ENCODE peak calls at places on chromosomes 11 and 22, in five cellular contexts. C, M, X, F and U are unnamed samples.

GRCh38 chr11:15716550-15716949 is 601.8 kb downstream of the INSC start:
- DNase-seq in F (no peak), C (no peak), X (no peak), M (peak; percentile 89), U (no peak)

GRCh38 chr11:40746282-40746681 is 713.2 kb downstream of the LRRC4C start:
- DNase-seq in C (no peak), X (no peak), F (no peak), M (no peak), U (no peak)

GRCh38 chr11:47005441-47005840 is 68.9 kb downstream of the CSTPP1 start:
- DNase-seq in X (no peak), F (no peak), M (no peak), C (no peak), U (no peak)

GRCh38 chr22:47213571-47214230 is 451.3 kb downstream of the TBC1D22A start:
- DNase-seq in X (peak; percentile 34), C (no peak), F (peak; percentile 6), M (no peak), U (no peak)

GRCh38 chr22:49072996-49073645 is 754.6 kb downstream of the BRD1 start:
- DNase-seq in M (no peak), C (no peak), F (no peak), X (no peak), U (no peak)

GRCh38 chr11:62145261-62145871 is 21.6 kb downstream of the INCENP start:
- DNase-seq in X (no peak), F (no peak), M (no peak), C (no peak), U (no peak)

GRCh38 chr11:117134431-117134830 is 9.7 kb upstream of the PAFAH1B2 start:
- DNase-seq in F (no peak), C (no peak), X (no peak), M (no peak), U (no peak)

GRCh38 chr11:63020671-63021255 is 5.1 kb upstream of the SLC22A8 start:
- DNase-seq in X (peak; percentile 86), C (no peak), F (no peak), M (no peak), U (peak; percentile 39)

GRCh38 chr22:29748248-29748893 is 18.4 kb downstream of the ZMAT5 start:
- DNase-seq in C (no peak), M (no peak), F (no peak), X (no peak), U (no peak)

GRCh38 chr11:64619811-64620285 is 28.8 kb downstream of the SLC22A12 start:
- DNase-seq in C (no peak), F (no peak), M (peak; percentile 49), X (peak; percentile 75), U (peak; percentile 39)

GRCh38 chr11:69915501-69916250 is 96.5 kb upstream of the FGF3 start:
- DNase-seq in M (peak; percentile 76), X (peak; percentile 93), C (no peak), F (peak; percentile 76), U (peak; percentile 92)

GRCh38 chr11:29634248-29634647 is 382.6 kb downstream of the KCNA4 start:
- DNase-seq in M (no peak), C (no peak), F (no peak), X (peak; percentile 27), U (no peak)

GRCh38 chr22:48874956-48875355 is 952.7 kb downstream of the BRD1 start:
- DNase-seq in C (no peak), M (no peak), F (no peak), X (no peak), U (no peak)

GRCh38 chr11:104883342-104883741 is 14.9 kb downstream of the CASP12 start:
- DNase-seq in F (no peak), X (no peak), C (no peak), M (no peak), U (no peak)

GRCh38 chr11:10379871-10380568 is 75.0 kb upstream of the AMPD3 start:
- DNase-seq in X (no peak), C (peak; percentile 64), M (peak; percentile 37), F (no peak), U (no peak)

GRCh38 chr11:16587670-16588069 is 150.8 kb upstream of the C11orf58 start:
- DNase-seq in C (no peak), F (no peak), M (no peak), X (no peak), U (no peak)

GRCh38 chr11:44430140-44430539 is 120.2 kb upstream of the ALX4 start:
- DNase-seq in F (no peak), C (no peak), M (no peak), X (no peak), U (no peak)

GRCh38 chr11:128734439-128735224 is 40.8 kb downstream of the FLI1 start:
- DNase-seq in X (no peak), F (no peak), M (no peak), C (no peak), U (no peak)

GRCh38 chr11:77705195-77705876 is 67.7 kb upstream of the CLNS1A start:
- DNase-seq in F (no peak), C (no peak), M (peak; percentile 69), X (peak; percentile 5), U (no peak)

GRCh38 chr11:71988050-71988449 is 10.7 kb upstream of the IL18BP start:
- DNase-seq in F (no peak), X (no peak), C (no peak), M (peak; percentile 87), U (no peak)

GRCh38 chr22:19291218-19291579 is 320 bp downstream of the CLTCL1 start:
- DNase-seq in X (peak; percentile 50), C (peak; percentile 87), F (peak; percentile 50), M (no peak), U (peak; percentile 51)
- TF ChIP-seq CTCF in X (no peak), C (no peak), F (no peak), M (no peak), U (no peak)

GRCh38 chr11:121514401-121514981 is 61.7 kb upstream of the SORL1-AS1 start:
- DNase-seq in X (no peak), C (no peak), F (no peak), M (no peak), U (no peak)

GRCh38 chr11:121508449-121508848 is 55.7 kb upstream of the SORL1-AS1 start:
- DNase-seq in F (no peak), M (no peak), C (no peak), X (peak; percentile 68), U (no peak)

GRCh38 chr11:121512468-121513465 is 60.0 kb upstream of the SORL1-AS1 start:
- DNase-seq in X (no peak), M (no peak), C (no peak), F (no peak), U (no peak)

GRCh38 chr11:121513807-121514206 is 61.0 kb upstream of the SORL1-AS1 start:
- DNase-seq in X (no peak), M (no peak), C (no peak), F (no peak), U (no peak)

GRCh38 chr11:121510438-121510837 is 57.7 kb upstream of the SORL1-AS1 start:
- DNase-seq in C (no peak), F (no peak), X (no peak), M (no peak), U (no peak)
- TF ChIP-seq CTCF in C (no peak), F (no peak), X (no peak), M (no peak), U (no peak)

GRCh38 chr11:1389103-1389931 is 417 bp upstream of the BRSK2 start:
- DNase-seq in F (peak; percentile 97), M (peak; percentile 93), C (peak; percentile 98), X (peak; percentile 98), U (peak; percentile 99)
- TF ChIP-seq CTCF in F (peak; percentile 20), M (peak; percentile 27), C (peak; percentile 25), X (peak; percentile 35), U (no peak)

GRCh38 chr11:20041499-20041898 is 118.8 kb downstream of the DBX1 start:
- DNase-seq in C (no peak), M (no peak), F (no peak), X (no peak), U (no peak)

GRCh38 chr11:20043992-20044391 is 116.3 kb downstream of the DBX1 start:
- DNase-seq in M (no peak), X (no peak), F (no peak), C (no peak), U (no peak)

GRCh38 chr11:20042025-20042639 is 118.1 kb downstream of the DBX1 start:
- DNase-seq in F (no peak), X (no peak), M (peak; percentile 56), C (no peak), U (no peak)

GRCh38 chr11:20045098-20045688 is 115.1 kb downstream of the DBX1 start:
- DNase-seq in X (no peak), M (no peak), C (no peak), F (no peak), U (no peak)

DNA sequence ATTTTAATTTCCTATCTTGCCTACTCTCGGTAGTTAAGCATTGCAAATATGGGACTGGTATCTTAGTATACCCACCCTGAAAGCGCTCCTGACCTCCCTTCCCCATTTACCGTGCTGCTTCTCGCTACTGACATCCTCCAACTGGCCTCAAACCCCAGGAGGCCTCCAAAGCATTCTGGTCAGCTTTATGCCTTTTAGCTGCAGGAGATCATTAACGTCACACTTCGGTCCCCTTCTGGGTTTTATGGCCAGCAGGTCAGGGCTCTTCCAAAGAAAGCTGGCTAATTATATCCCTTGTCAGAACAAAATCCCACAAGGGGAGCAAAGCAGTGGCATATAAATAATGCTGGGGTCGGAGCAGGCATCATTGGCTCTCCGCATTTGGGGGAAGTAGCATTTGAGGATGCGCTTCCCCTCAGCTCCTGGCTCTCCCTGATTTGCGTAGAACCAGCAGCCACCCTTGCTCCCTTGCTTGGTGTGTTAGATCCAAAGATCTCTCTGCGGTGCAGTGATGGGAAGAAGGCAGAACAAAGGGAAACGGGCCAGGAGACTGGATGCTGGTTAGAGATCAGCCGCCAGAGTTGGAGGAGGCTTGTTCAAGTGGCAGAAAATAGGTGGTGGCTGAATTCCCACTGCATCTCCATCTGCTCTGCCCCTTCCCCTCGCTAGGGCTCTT is 117.4 kb downstream of the DBX1 start:
- DNase-seq in X (peak; percentile 24), F (no peak), C (no peak), M (no peak), U (peak; percentile 54)
- TF ChIP-seq CTCF in X (no peak), F (no peak), C (no peak), M (no peak), U (no peak)

GRCh38 chr11:96827164-96827563 is 437.4 kb downstream of the JRKL start:
- DNase-seq in C (no peak), F (no peak), M (peak; percentile 0), X (peak; percentile 52), U (no peak)
- TF ChIP-seq CTCF in C (no peak), F (peak; percentile 36), M (peak; percentile 2), X (peak; percentile 68), U (no peak)

GRCh38 chr11:133947298-133947905 is 9.4 kb downstream of the IGSF9B start:
- DNase-seq in X (peak; percentile 93), F (peak; percentile 57), C (no peak), M (peak; percentile 23), U (peak; percentile 53)
- TF ChIP-seq CTCF in X (peak; percentile 67), F (peak; percentile 51), C (peak; percentile 57), M (peak; percentile 44), U (no peak)

GRCh38 chr11:133215529-133216230 is 316.6 kb downstream of the OPCML start:
- DNase-seq in X (peak; percentile 6), C (no peak), F (no peak), M (no peak), U (no peak)

GRCh38 chr11:133214646-133215045 is 317.7 kb downstream of the OPCML start:
- DNase-seq in M (no peak), C (no peak), F (no peak), X (no peak), U (no peak)

GRCh38 chr11:133219543-133219942 is 312.8 kb downstream of the OPCML start:
- DNase-seq in X (peak; percentile 74), M (no peak), C (no peak), F (no peak), U (no peak)
- TF ChIP-seq CTCF in X (peak; percentile 74), M (no peak), C (no peak), F (no peak), U (no peak)

GRCh38 chr22:37905534-37906363 is at the start of gene MICALL1:
- DNase-seq in M (peak; percentile 67), X (peak; percentile 82), C (no peak), F (peak; percentile 62), U (peak; percentile 82)
- TF ChIP-seq CTCF in M (peak; percentile 46), X (peak; percentile 46), C (peak; percentile 47), F (no peak), U (no peak)